ENCODE peak calls at places on chromosomes 12 and 14, in five cellular contexts. A, U, C, Y and G are unnamed samples. For H3K4me1, the result is how much of the 10 kb centered on the place peaks cover.

GRCh38 chr14:98835825-98836100 is 436.2 kb downstream of the BCL11B start:
- DNase-seq in Y (no peak), C (no peak), U (no peak), A (no peak), G (no peak)

GRCh38 chr14:47485421-47485820 is 190.0 kb downstream of the MDGA2 start:
- DNase-seq in U (no peak), Y (no peak), A (no peak), C (no peak), G (peak)

GRCh38 chr14:52977798-52978197 is 26.9 kb upstream of the FERMT2 start:
- DNase-seq in C (no peak), Y (no peak), A (no peak), U (no peak), G (no peak)

GRCh38 chr14:55847766-55848165 is 267.8 kb downstream of the KTN1 start:
- DNase-seq in U (no peak), A (no peak), Y (peak), C (no peak), G (no peak)

GRCh38 chr14:23513005-23513412 is 38.6 kb downstream of the ZFHX2 start:
- DNase-seq in U (no peak), Y (no peak), A (no peak), C (no peak), G (no peak)

GRCh38 chr14:104518659-104519350 is 60.8 kb upstream of the C14orf180 start:
- DNase-seq in U (no peak), A (no peak), C (no peak), Y (no peak), G (no peak)

GRCh38 chr14:104432611-104433231 is 146.8 kb upstream of the C14orf180 start:
- DNase-seq in A (no peak), C (no peak), U (no peak), Y (no peak), G (no peak)

GRCh38 chr12:12779529-12779928 is 5.9 kb upstream of the APOLD1 start:
- DNase-seq in U (no peak), A (no peak), C (peak), Y (peak), G (no peak)

GRCh38 chr12:93256258-93256969 is 121.3 kb upstream of the NUDT4 start:
- DNase-seq in A (no peak), C (no peak), Y (no peak), U (no peak), G (no peak)

GRCh38 chr14:104248203-104249055 is 110.0 kb downstream of the KIF26A start:
- DNase-seq in U (peak), Y (no peak), C (no peak), A (no peak), G (no peak)

GRCh38 chr12:121568971-121569808 is 11.6 kb downstream of the KDM2B start:
- DNase-seq in U (no peak), Y (no peak), A (no peak), C (no peak), G (no peak)

GRCh38 chr14:99188721-99189120 is 83.3 kb downstream of the BCL11B start:
- DNase-seq in Y (no peak), U (no peak), A (no peak), C (no peak), G (no peak)

GRCh38 chr12:71662861-71663560 is 637 bp downstream of the ZFC3H1 start:
- DNase-seq in C (peak), U (peak), A (peak), Y (peak), G (peak)

GRCh38 chr14:104196461-104197180 is 58.2 kb downstream of the KIF26A start:
- DNase-seq in U (no peak), Y (no peak), A (no peak), C (no peak), G (no peak)

GRCh38 chr12:92570056-92570753 is 132.6 kb upstream of the PLEKHG7 start:
- DNase-seq in Y (peak), C (peak), A (peak), U (peak), G (peak)

GRCh38 chr12:18422849-18423248 is 161.5 kb downstream of the PIK3C2G start:
- DNase-seq in Y (peak), A (no peak), C (no peak), U (no peak), G (no peak)

GRCh38 chr14:63717704-63718103 is 10.2 kb downstream of the SGPP1 start:
- DNase-seq in U (no peak), C (no peak), Y (peak), A (no peak), G (no peak)

GRCh38 chr12:106106892-106107291 is 31.9 kb downstream of the NUAK1 start:
- DNase-seq in A (no peak), C (no peak), U (no peak), Y (peak), G (no peak)

GRCh38 chr12:113476093-113476986 is 4.7 kb upstream of the LHX5 start:
- DNase-seq in Y (no peak), U (no peak), A (no peak), C (no peak), G (no peak)

GRCh38 chr14:74596747-74597456 is 15.1 kb downstream of the LTBP2 start:
- DNase-seq in A (no peak), Y (peak), U (peak), C (no peak), G (no peak)

GRCh38 chr14:100989924-100990323 is 86.4 kb upstream of the RTL1 start:
- DNase-seq in A (no peak), U (no peak), C (no peak), Y (peak), G (no peak)

GRCh38 chr14:59529189-59529588 is 44.9 kb downstream of the JKAMP start:
- DNase-seq in C (no peak), Y (no peak), A (no peak), U (no peak), G (no peak)

GRCh38 chr12:43290836-43291235 is 261.2 kb downstream of the ADAMTS20 start:
- DNase-seq in A (no peak), Y (no peak), C (no peak), U (no peak), G (no peak)

GRCh38 chr12:109529618-109530300 is 43.5 kb downstream of the MMAB start:
- DNase-seq in A (no peak), U (no peak), C (no peak), Y (no peak), G (no peak)

GRCh38 chr12:113154351-113154973 is 4.9 kb downstream of the CFAP73 start:
- DNase-seq in U (no peak), Y (no peak), A (no peak), C (no peak), G (no peak)

GRCh38 chr14:60357551-60357930 is 108.5 kb downstream of the PPM1A start:
- DNase-seq in A (no peak), C (no peak), Y (no peak), U (no peak), G (no peak)

GRCh38 chr14:36647827-36648753 is 13.6 kb upstream of the PAX9 start:
- DNase-seq in U (no peak), C (peak), A (no peak), Y (peak), G (no peak)

GRCh38 chr12:31524791-31525495 is 66.0 kb downstream of the DENND5B start:
- DNase-seq in U (no peak), A (no peak), Y (peak), C (no peak), G (no peak)

GRCh38 chr12:57765003-57765697 is 1.7 kb downstream of the CYP27B1 start:
- DNase-seq in A (no peak), Y (no peak), U (no peak), C (peak), G (no peak)

DNA sequence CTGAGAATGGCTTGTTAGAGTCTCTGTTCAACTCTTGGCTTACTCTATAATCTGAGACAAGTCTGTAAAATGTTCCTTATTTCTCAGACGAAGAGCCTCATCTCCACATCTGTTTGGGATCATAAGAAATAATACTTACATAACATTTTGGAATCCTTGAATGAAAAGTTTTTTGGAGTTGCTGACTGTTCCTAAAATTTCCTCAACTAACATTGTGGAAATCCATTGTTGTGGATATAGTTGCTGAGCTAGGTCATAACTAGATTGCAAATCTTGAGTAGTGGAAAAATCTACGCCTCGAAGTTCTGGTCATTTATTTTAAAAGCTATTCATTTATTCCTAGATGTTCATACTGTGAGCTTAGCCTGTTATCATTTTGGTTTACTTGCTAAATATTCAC is 402.9 kb downstream of the ZFP36L1 start:
- DNase-seq in A (no peak), C (no peak), Y (no peak), U (no peak), G (no peak)
- H3K4me1 ChIP-seq in A (under half), C (under half), Y (under half), U (under half), G (under half)

GRCh38 chr12:91239497-91239896 is 56.9 kb upstream of the DCN start:
- DNase-seq in A (no peak), Y (no peak), U (no peak), C (no peak), G (no peak)
- H3K27ac ChIP-seq in A (no peak), Y (no peak), U (peak), C (no peak), G (no peak)

DNA sequence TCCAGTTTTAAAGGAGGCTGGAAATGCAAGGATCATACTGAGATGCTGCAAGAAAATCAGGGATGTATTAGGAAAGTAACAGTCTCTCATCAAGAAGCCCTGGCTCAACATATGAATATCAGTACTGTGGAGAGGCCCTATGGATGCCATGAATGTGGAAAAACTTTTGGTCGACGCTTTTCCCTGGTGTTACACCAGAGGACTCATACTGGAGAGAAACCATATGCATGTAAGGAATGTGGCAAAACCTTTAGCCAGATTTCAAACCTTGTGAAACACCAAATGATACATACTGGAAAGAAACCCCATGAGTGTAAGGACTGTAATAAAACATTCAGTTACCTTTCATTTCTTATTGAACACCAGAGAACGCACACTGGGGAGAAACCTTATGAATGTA is 24.5 kb downstream of the ZNF891 start:
- DNase-seq in A (no peak), C (no peak), U (no peak), Y (no peak), G (no peak)
- H3K4me3 ChIP-seq in A (no peak), C (no peak), U (no peak), Y (peak), G (no peak)

GRCh38 chr12:9646794-9647622 is 22.5 kb upstream of the CLEC2D start:
- DNase-seq in A (peak), Y (peak), C (no peak), U (no peak), G (no peak)
- H3K4me1 ChIP-seq in A (under half), Y (under half), C (under half), U (under half), G (under half)

DNA sequence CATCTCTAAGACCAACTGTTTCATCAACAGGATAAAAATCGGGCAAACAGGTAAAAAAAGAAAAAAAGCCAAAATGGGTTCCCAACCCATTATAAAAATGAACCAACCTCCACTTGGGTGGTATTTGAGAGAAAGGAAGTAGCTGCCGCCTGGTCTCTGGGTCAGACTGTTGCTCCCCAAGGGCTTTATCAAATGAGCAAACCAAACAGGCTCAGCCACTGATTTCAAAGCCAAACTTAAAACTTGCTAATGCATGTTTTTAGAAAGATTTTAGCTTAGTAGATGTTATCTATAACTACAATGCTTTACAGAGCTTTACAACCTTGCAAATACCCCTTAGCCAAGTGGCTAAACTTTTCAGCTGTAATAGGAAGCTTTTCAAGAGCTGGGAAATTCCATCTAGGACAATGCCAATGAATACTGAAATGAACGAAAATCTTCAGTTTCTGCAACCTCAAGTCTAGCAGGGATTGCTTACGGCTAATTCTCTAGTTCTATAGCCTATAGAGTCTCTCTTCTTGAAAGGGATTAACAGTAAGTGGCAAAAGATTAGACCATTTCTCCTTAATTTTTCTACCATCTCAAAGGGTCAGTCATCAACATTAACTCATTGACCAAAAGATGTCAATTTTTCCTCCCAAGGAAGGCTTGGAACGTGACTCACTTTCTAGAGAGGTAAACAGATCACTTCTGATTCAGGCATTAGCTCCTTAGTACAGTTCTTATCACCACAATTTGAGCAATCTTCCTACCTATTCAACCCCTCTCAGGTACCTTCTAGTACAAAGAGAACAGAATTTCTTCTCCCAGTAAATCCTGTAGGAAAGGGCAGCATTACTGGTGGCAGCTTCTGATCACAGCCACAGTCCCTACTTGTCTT is 4.2 kb downstream of the PPM1H start:
- DNase-seq in Y (no peak), U (no peak), A (no peak), C (no peak), G (no peak)
- H3K27ac ChIP-seq in Y (no peak), U (no peak), A (no peak), C (peak), G (no peak)

GRCh38 chr14:22508150-22508457 is 80.9 kb downstream of the DAD1 start:
- DNase-seq in A (no peak), Y (no peak), U (no peak), C (no peak), G (no peak)
- H3K4me3 ChIP-seq in A (no peak), Y (no peak), U (no peak), C (no peak), G (no peak)

GRCh38 chr12:117749431-117749830 is 219.4 kb downstream of the KSR2 start:
- DNase-seq in A (no peak), C (no peak), Y (no peak), U (no peak), G (no peak)

GRCh38 chr12:117743746-117744145 is 225.0 kb downstream of the KSR2 start:
- DNase-seq in A (no peak), U (no peak), C (no peak), Y (no peak), G (no peak)

GRCh38 chr12:117742721-117743120 is 226.1 kb downstream of the KSR2 start:
- DNase-seq in A (no peak), Y (no peak), C (no peak), U (no peak), G (no peak)

GRCh38 chr12:117744418-117744817 is 224.4 kb downstream of the KSR2 start:
- DNase-seq in A (no peak), U (no peak), C (no peak), Y (no peak), G (no peak)
- H3K4me1 ChIP-seq in A (under half), U (under half), C (under half), Y (under half), G (under half)